ENCODE peak calls at places on chromosomes 3 and 15, in ten cellular contexts. J is pancreas; L is upper lobe of left lung; I is cardiac muscle cell; Q is AG09309; R is cardiac fibroblast; B is CD8-positive, alpha-beta T cell; G is HCT116; H is foreskin fibroblast; O is lower lobe of right lung. A is an unnamed sample.

GRCh38 chr3:197309528-197310361 is 11.3 kb upstream of the DLG1 start:
- DNase-seq in J (no peak), O (no peak), R (peak), I (no peak), Q (peak), B (no peak), G (peak), L (no peak), H (peak), A (no peak)

GRCh38 chr15:74345051-74345450 is 22.4 kb downstream of the CYP11A1 start:
- DNase-seq in I (no peak), B (no peak), Q (no peak), G (no peak), O (peak), L (no peak), R (peak), H (no peak), J (no peak), A (no peak)

GRCh38 chr3:22569570-22569969 is 633.6 kb upstream of the UBE2E2 start:
- DNase-seq in G (no peak), I (no peak), O (no peak), L (no peak), Q (no peak), H (no peak), B (no peak), J (no peak), R (no peak), A (no peak)

GRCh38 chr3:58180940-58181587 is 29.7 kb downstream of the DNASE1L3 start:
- DNase-seq in Q (no peak), H (no peak), B (no peak), G (peak), R (no peak), L (no peak), I (no peak), O (no peak), J (no peak), A (no peak)

GRCh38 chr3:15964605-15965061 is 166.9 kb upstream of the ANKRD28 start:
- DNase-seq in G (no peak), R (peak), I (no peak), L (no peak), H (peak), B (no peak), O (no peak), J (no peak), Q (no peak), A (peak)

GRCh38 chr3:16174389-16174788 is at the start of gene GALNT15:
- DNase-seq in O (peak), L (peak), I (peak), B (no peak), R (peak), Q (peak), H (peak), J (peak), G (no peak), A (peak)

GRCh38 chr3:139460096-139460495 is 16.2 kb downstream of the RBP2 start:
- DNase-seq in Q (no peak), G (no peak), R (no peak), H (peak), B (no peak), J (no peak), O (no peak), I (no peak), L (no peak), A (no peak)

GRCh38 chr3:110741891-110742290 is 329.7 kb upstream of the NECTIN3 start:
- DNase-seq in R (no peak), I (no peak), B (no peak), O (no peak), L (no peak), J (no peak), Q (no peak), G (no peak), H (no peak), A (no peak)

GRCh38 chr15:34011476-34011875 is 27.5 kb downstream of the AVEN start:
- DNase-seq in I (no peak), J (no peak), Q (no peak), L (no peak), B (no peak), G (no peak), O (no peak), R (no peak), H (no peak), A (no peak)

GRCh38 chr3:184399410-184399809 is 19.6 kb downstream of the CHRD start:
- DNase-seq in I (no peak), O (no peak), Q (peak), J (no peak), H (peak), L (no peak), B (no peak), G (no peak), R (peak), A (no peak)

GRCh38 chr3:70245746-70246525 is 66.5 kb downstream of the MDFIC2 start:
- DNase-seq in O (no peak), I (no peak), H (no peak), L (no peak), G (no peak), J (no peak), Q (no peak), B (no peak), R (no peak), A (no peak)

GRCh38 chr3:31147550-31147949 is 253.1 kb upstream of the GADL1 start:
- DNase-seq in O (no peak), Q (no peak), H (no peak), R (no peak), J (no peak), L (no peak), B (no peak), G (no peak), I (no peak), A (no peak)
- TF ChIP-seq CTCF in O (no peak), Q (no peak), H (no peak), R (no peak), J (no peak), L (no peak), B (no peak), G (no peak), I (no peak), A (no peak)

GRCh38 chr3:128433630-128434185 is 33.0 kb downstream of the DNAJB8 start:
- DNase-seq in R (no peak), I (no peak), B (no peak), L (no peak), H (no peak), J (no peak), O (no peak), Q (no peak), G (no peak), A (no peak)

GRCh38 chr3:128434524-128434923 is 32.2 kb downstream of the DNAJB8 start:
- DNase-seq in H (no peak), J (no peak), Q (no peak), G (no peak), L (no peak), B (no peak), O (no peak), I (no peak), R (no peak), A (no peak)

GRCh38 chr3:128432301-128432897 is 34.3 kb downstream of the DNAJB8 start:
- DNase-seq in Q (no peak), B (no peak), L (peak), R (no peak), G (no peak), O (no peak), H (no peak), I (no peak), J (no peak), A (peak)

GRCh38 chr3:128431803-128432300 is 34.8 kb downstream of the DNAJB8 start:
- DNase-seq in Q (no peak), H (no peak), R (no peak), B (no peak), L (peak), G (no peak), O (no peak), J (no peak), I (no peak), A (no peak)

GRCh38 chr3:128432898-128433629 is 33.6 kb downstream of the DNAJB8 start:
- DNase-seq in B (no peak), H (no peak), G (no peak), R (no peak), O (no peak), I (peak), Q (no peak), J (no peak), L (peak), A (peak)
- H3K4me3 ChIP-seq in B (no peak), H (peak), G (no peak), R (no peak), O (peak), I (peak), Q (no peak), J (peak), L (peak), A (peak)

GRCh38 chr15:38857814-38858213 is 293.2 kb upstream of the RASGRP1 start:
- DNase-seq in B (no peak), G (no peak), Q (no peak), H (no peak), L (no peak), O (no peak), J (no peak), R (no peak), I (no peak), A (no peak)
- TF ChIP-seq CTCF in B (no peak), G (no peak), Q (no peak), H (no peak), L (no peak), O (no peak), J (no peak), R (no peak), I (no peak), A (no peak)

GRCh38 chr3:160648701-160649100 is 28.3 kb upstream of the ARL14 start:
- DNase-seq in G (no peak), H (no peak), B (no peak), Q (no peak), J (no peak), R (no peak), O (no peak), I (no peak), L (no peak), A (no peak)
- H3K4me3 ChIP-seq in G (no peak), H (no peak), B (no peak), Q (no peak), J (no peak), R (no peak), O (no peak), I (no peak), L (no peak), A (no peak)

GRCh38 chr3:156050918-156051317 is 69.5 kb upstream of the KCNAB1 start:
- DNase-seq in O (no peak), R (peak), G (no peak), I (no peak), J (no peak), B (no peak), L (no peak), Q (no peak), H (no peak), A (no peak)

GRCh38 chr3:156052115-156052514 is 68.3 kb upstream of the KCNAB1 start:
- DNase-seq in Q (no peak), H (no peak), J (no peak), G (no peak), B (no peak), R (no peak), L (peak), O (no peak), I (no peak), A (no peak)

DNA sequence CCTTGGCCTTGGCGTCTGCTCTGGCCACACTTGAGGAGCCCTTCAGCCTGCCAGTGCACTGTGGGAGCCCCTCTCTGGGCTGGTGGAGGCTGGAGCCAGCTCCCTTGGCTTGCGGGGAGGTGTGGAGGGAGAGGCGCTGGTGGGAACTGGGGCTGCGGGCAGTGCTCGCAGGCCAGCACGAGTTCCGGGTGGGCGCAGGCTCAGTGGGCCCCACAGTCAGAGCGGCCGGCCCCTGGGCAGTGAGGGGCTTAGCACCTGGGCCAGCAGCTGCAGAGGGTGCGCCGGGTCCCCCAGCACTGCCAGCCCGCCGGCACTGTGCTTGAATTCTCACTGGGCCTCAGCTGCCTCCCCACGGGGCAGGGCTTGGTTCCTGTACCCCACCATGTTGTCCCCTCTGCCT is 68.7 kb upstream of the KCNAB1 start:
- DNase-seq in I (no peak), O (no peak), Q (no peak), G (no peak), B (no peak), R (no peak), L (peak), H (no peak), J (no peak), A (no peak)
- TF ChIP-seq CTCF in I (no peak), O (no peak), Q (no peak), G (no peak), B (no peak), R (no peak), L (no peak), H (no peak), J (no peak), A (no peak)

DNA sequence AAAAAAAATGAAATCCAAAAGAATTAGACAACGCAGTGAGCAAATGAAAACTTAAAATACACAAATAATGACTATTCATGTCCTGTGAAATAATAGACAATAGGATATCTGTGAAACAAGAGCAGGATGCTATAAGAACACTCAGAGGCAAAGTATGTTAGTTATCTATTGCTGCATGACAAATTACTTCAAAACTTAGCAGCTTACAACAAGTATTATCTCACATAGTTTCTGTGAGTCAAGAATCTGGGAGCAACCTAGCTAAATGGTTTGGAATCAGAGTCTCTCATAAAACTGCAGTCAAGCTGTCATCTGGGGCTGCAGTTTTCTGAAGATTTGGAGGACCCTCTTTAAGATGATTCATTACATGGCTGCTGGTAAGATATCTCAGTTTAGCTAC is 36.5 kb upstream of the ZMAT3 start:
- DNase-seq in R (peak), B (no peak), O (no peak), L (no peak), H (peak), J (no peak), G (no peak), Q (peak), I (no peak), A (no peak)
- H3K4me3 ChIP-seq in R (no peak), B (no peak), O (no peak), L (no peak), H (no peak), J (no peak), G (no peak), Q (no peak), I (no peak), A (no peak)

DNA sequence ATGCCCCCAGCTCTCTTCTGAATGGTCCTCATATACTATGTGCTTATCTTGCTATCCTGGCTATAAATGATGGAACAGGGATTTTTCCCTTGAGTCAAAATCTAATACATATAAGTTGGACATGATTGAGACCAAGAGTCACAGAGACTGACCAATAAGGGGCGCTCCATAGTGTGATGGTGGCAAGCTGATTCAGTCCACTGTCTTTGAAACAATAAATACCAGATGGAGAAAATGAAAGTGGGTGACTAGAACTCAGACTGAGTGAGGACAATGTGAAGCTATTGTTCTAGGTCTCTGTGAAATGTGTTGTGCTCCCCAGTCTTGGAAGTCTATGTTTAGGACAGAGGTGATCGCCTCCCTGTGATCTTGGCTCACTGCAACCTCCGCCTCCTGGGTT is 10.6 kb upstream of the FSTL1 start:
- DNase-seq in I (no peak), O (no peak), R (peak), Q (no peak), L (no peak), H (peak), J (no peak), B (no peak), G (no peak), A (no peak)
- TF ChIP-seq CTCF in I (no peak), O (no peak), R (no peak), Q (no peak), L (no peak), H (no peak), J (no peak), B (no peak), G (no peak), A (no peak)

GRCh38 chr3:52769786-52770445 is 824 bp downstream of the NEK4 start:
- DNase-seq in I (peak), J (no peak), L (no peak), O (no peak), Q (no peak), H (peak), R (peak), B (no peak), G (no peak), A (no peak)

GRCh38 chr3:52770581-52771333 is at the start of gene NEK4:
- DNase-seq in G (peak), R (peak), O (peak), L (peak), I (peak), B (peak), Q (peak), H (peak), J (peak), A (peak)

GRCh38 chr3:52771334-52771681 is 568 bp upstream of the NEK4 start:
- DNase-seq in J (no peak), I (no peak), B (no peak), R (no peak), H (no peak), Q (no peak), O (no peak), L (no peak), G (no peak), A (no peak)

GRCh38 chr3:52773361-52774065 is 2.8 kb upstream of the NEK4 start:
- DNase-seq in O (peak), R (no peak), J (no peak), L (no peak), B (no peak), G (no peak), H (no peak), Q (no peak), I (no peak), A (no peak)

DNA sequence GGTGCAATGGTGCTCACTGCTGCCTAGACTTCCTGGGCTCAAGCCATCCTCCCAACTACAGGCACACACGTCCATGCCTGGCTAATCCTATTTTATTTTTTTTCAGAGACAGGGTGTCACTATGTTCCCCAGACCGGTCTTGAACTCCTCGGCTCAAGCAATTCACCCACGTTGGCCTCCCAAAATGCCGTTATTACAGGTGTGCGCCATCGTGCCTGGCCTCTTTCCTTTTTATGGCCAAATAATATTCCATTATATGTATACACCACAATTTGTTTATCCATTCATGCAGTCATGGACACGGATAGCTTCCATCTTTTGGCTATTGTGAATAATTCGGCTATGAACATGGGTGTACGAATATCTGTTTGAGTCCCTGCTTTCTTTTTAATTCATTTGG is 962 bp upstream of the NEK4 start:
- DNase-seq in Q (no peak), G (no peak), H (no peak), B (no peak), J (no peak), O (no peak), L (no peak), I (no peak), R (no peak), A (no peak)
- H3K4me3 ChIP-seq in Q (no peak), G (peak), H (no peak), B (no peak), J (peak), O (peak), L (no peak), I (no peak), R (no peak), A (peak)

DNA sequence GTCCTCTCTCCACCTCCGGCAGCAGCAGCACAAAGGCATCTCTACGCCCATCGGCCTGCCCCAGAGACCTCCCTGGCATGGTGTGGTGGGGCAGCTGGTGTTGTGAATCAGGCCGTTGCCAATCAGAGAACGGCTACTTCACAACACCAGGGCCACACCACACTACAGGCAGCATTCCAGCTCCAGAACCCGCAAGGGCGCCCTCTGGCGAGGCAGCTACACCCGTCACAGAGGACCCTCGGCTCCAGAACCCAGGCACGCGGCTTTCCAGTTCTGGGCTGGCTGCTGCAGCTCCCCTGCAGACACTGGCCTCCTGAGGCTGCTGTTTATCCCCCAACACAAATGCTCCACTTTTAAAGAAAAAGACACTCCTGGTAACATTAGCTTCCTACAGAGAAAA is 127.5 kb upstream of the TOPAZ1 start:
- DNase-seq in B (peak), I (peak), Q (no peak), H (peak), R (peak), L (peak), J (peak), O (no peak), G (peak), A (peak)
- TF ChIP-seq CTCF in B (no peak), I (peak), Q (peak), H (peak), R (peak), L (no peak), J (peak), O (peak), G (peak), A (no peak)

DNA sequence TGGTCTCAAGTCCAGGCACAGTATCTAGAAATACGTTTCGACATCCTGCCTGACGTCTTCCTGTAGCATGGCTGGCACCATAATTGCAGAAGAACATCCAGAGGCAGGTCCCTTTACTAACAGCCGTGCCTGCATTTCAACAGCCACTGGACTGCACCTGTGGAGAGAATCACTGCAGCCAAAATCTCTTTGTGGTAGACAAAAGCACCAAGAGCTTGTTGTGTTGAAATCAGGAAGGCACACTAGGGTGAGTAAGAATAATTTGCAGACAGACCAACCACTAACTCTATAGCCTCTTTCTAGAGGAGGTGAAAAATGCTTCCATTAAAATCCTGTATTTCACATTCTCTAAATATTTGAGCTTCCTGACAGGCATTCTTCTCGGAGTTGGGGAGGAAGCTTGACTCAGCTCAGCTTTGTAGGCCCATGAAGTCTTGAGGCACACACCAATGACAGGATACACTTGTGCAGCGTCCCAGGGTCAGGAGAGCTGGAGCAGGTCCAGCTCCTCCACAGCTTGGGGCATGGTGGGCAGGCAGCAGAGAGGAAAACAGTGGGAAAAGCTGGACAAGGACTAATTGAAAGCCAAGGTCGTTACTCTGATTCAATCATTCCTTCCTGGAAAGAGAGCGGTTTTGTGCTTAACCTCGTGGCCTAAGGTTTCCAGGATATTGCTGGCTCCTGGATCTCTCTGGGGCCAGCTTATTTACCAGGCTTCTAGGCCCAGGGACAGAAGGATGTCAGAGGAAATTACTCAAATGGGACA is 244.9 kb downstream of the FAM43A start:
- DNase-seq in H (peak), L (no peak), B (no peak), R (peak), J (no peak), I (peak), G (no peak), Q (peak), O (no peak), A (peak)
- H3K4me3 ChIP-seq in H (no peak), L (no peak), B (no peak), R (no peak), J (no peak), I (no peak), G (no peak), Q (no peak), O (no peak), A (no peak)